ENCODE peak calls at places on chromosomes 3 and 15, in four cellular contexts. One of them, this sample, is unnamed.
A peak's percentile ranks its signal among the peaks of the same experiment; 100 is the strongest.

GRCh38 chr3:125671461-125672243 is 76.4 kb upstream of the OSBPL11 start:
- DNase-seq in HepG2: no peak
- DNase-seq in K562: no peak
- DNase-seq in GM12878: no peak
- DNase-seq in this sample: no peak

GRCh38 chr3:86996261-86996955 is 5.5 kb upstream of the VGLL3 start:
- DNase-seq in GM12878: no peak
- DNase-seq in HepG2: no peak
- DNase-seq in K562: no peak
- DNase-seq in this sample: no peak

GRCh38 chr3:143222505-143222904 is 102.9 kb downstream of the CHST2 start:
- DNase-seq in HepG2: no peak
- DNase-seq in GM12878: no peak
- DNase-seq in K562: peak; percentile 23
- DNase-seq in this sample: no peak

GRCh38 chr3:133254151-133254550 is 145.7 kb upstream of the BFSP2 start:
- DNase-seq in HepG2: no peak
- DNase-seq in GM12878: no peak
- DNase-seq in K562: no peak
- DNase-seq in this sample: no peak

GRCh38 chr3:101243285-101244211 is 76.8 kb downstream of the IMPG2 start:
- DNase-seq in GM12878: no peak
- DNase-seq in K562: no peak
- DNase-seq in HepG2: no peak
- DNase-seq in this sample: no peak

GRCh38 chr3:130276203-130276803 is 69.2 kb upstream of the COL6A5 start:
- DNase-seq in GM12878: no peak
- DNase-seq in HepG2: peak; percentile 24
- DNase-seq in K562: peak; percentile 55
- DNase-seq in this sample: no peak

GRCh38 chr15:70065006-70065722 is 32.6 kb downstream of the TLE3 start:
- DNase-seq in K562: no peak
- DNase-seq in GM12878: no peak
- DNase-seq in HepG2: no peak
- DNase-seq in this sample: no peak

GRCh38 chr3:94615275-94616065 is 552.6 kb downstream of the NSUN3 start:
- DNase-seq in HepG2: no peak
- DNase-seq in K562: no peak
- DNase-seq in GM12878: no peak
- DNase-seq in this sample: no peak

GRCh38 chr3:156749244-156749643 is 74.9 kb downstream of the TIPARP start:
- DNase-seq in GM12878: no peak
- DNase-seq in HepG2: peak; percentile 50
- DNase-seq in K562: no peak
- DNase-seq in this sample: no peak

GRCh38 chr3:105343991-105344390 is 22.7 kb upstream of the ALCAM start:
- DNase-seq in HepG2: no peak
- DNase-seq in GM12878: no peak
- DNase-seq in K562: no peak
- DNase-seq in this sample: no peak

GRCh38 chr3:185728630-185729334 is 96.1 kb downstream of the IGF2BP2 start:
- DNase-seq in HepG2: no peak
- DNase-seq in GM12878: no peak
- DNase-seq in K562: no peak
- DNase-seq in this sample: no peak

GRCh38 chr15:49387471-49387870 is 35.6 kb upstream of the FGF7 start:
- DNase-seq in GM12878: no peak
- DNase-seq in HepG2: no peak
- DNase-seq in K562: no peak
- DNase-seq in this sample: no peak

GRCh38 chr15:62254137-62254934 is 89.3 kb upstream of the C2CD4B start:
- DNase-seq in HepG2: peak; percentile 59
- DNase-seq in GM12878: no peak
- DNase-seq in K562: peak; percentile 70
- DNase-seq in this sample: peak; percentile 84

GRCh38 chr15:82739086-82739485 is 29.4 kb upstream of the AP3B2 start:
- DNase-seq in GM12878: no peak
- DNase-seq in HepG2: no peak
- DNase-seq in K562: no peak
- DNase-seq in this sample: no peak

GRCh38 chr3:118882353-118882947 is 152.2 kb downstream of the IGSF11 start:
- DNase-seq in HepG2: peak; percentile 48
- DNase-seq in K562: peak; percentile 36
- DNase-seq in GM12878: no peak
- DNase-seq in this sample: peak; percentile 77

GRCh38 chr3:110984456-110985250 is 87.0 kb upstream of the NECTIN3 start:
- DNase-seq in K562: no peak
- DNase-seq in GM12878: no peak
- DNase-seq in HepG2: no peak
- DNase-seq in this sample: no peak

GRCh38 chr3:9841015-9841414 is 2.8 kb downstream of the RPUSD3 start:
- DNase-seq in HepG2: no peak
- DNase-seq in GM12878: no peak
- DNase-seq in K562: no peak
- DNase-seq in this sample: no peak

GRCh38 chr3:176561826-176562225 is 635.5 kb downstream of the TBL1XR1 start:
- DNase-seq in GM12878: no peak
- DNase-seq in HepG2: no peak
- DNase-seq in K562: no peak
- DNase-seq in this sample: no peak

GRCh38 chr3:176566757-176567156 is 630.5 kb downstream of the TBL1XR1 start:
- DNase-seq in HepG2: no peak
- DNase-seq in GM12878: no peak
- DNase-seq in K562: no peak
- DNase-seq in this sample: no peak

GRCh38 chr3:176568189-176568588 is 629.1 kb downstream of the TBL1XR1 start:
- DNase-seq in GM12878: no peak
- DNase-seq in HepG2: peak; percentile 4
- DNase-seq in K562: no peak
- DNase-seq in this sample: no peak

GRCh38 chr3:176562381-176562780 is 634.9 kb downstream of the TBL1XR1 start:
- DNase-seq in K562: no peak
- DNase-seq in GM12878: no peak
- DNase-seq in HepG2: no peak
- DNase-seq in this sample: no peak
- TF ChIP-seq CREM in K562: no peak
- TF ChIP-seq CREM in GM12878: no peak
- TF ChIP-seq CREM in HepG2: no peak
- TF ChIP-seq CREM in this sample: no peak

GRCh38 chr3:7487763-7488162 is 626.8 kb downstream of the GRM7 start:
- DNase-seq in GM12878: no peak
- DNase-seq in K562: no peak
- DNase-seq in HepG2: no peak
- DNase-seq in this sample: no peak

GRCh38 chr3:7489417-7489816 is 628.5 kb downstream of the GRM7 start:
- DNase-seq in HepG2: no peak
- DNase-seq in K562: no peak
- DNase-seq in GM12878: no peak
- DNase-seq in this sample: no peak

DNA sequence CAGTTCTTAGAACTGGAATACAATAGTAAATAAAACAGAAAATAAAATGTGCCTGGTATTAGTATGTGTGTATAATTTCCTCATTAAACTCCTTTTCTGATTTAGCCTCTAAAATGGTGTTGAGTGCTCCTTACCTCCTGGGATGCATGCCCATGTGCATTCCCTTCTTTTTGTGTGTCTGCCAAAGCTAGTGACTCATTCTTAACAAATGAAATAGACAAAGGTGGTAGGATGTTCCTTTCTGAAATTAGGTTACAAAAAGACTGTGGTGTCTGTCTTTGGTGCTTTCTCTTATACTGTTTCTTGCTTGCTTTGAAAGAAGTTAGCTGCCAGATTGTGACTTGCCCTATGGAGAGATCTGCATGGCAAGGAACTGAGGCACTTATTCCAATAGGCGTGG is 623.7 kb downstream of the GRM7 start:
- DNase-seq in K562: no peak
- DNase-seq in HepG2: no peak
- DNase-seq in GM12878: no peak
- DNase-seq in this sample: no peak
- TF ChIP-seq CTCF in K562: no peak
- TF ChIP-seq CTCF in HepG2: no peak
- TF ChIP-seq CTCF in GM12878: no peak
- TF ChIP-seq CTCF in this sample: no peak

DNA sequence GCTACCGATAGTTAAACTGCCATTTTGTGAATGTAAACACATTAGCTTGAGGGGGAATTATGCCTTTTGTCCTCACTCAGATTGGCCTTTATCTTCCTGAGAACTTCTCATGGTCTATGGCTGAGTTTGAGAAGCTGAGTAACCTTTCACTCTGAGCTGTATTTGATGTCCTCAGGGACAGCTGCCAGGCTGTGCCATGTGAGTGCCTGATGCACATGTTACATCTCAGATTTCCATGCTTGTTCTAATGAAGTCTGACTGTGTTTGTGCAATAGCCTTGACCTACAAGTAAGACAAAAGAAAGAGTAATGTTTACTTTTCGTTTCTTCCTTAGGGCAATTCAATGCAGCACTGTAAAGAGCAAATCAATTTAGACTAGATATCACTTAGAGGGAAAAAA is 44.1 kb upstream of the ARL6 start:
- DNase-seq in GM12878: no peak
- DNase-seq in HepG2: no peak
- DNase-seq in K562: no peak
- DNase-seq in this sample: no peak
- TF ChIP-seq CREB1 in GM12878: no peak
- TF ChIP-seq CREB1 in HepG2: no peak
- TF ChIP-seq CREB1 in K562: no peak
- TF ChIP-seq CREB1 in this sample: no peak

GRCh38 chr3:181794036-181794790 is 82.5 kb downstream of the SOX2 start:
- DNase-seq in K562: no peak
- DNase-seq in GM12878: no peak
- DNase-seq in HepG2: no peak
- DNase-seq in this sample: no peak
- TF ChIP-seq CREM in K562: no peak
- TF ChIP-seq CREM in GM12878: no peak
- TF ChIP-seq CREM in HepG2: no peak
- TF ChIP-seq CREM in this sample: no peak